ENCODE peak calls at places on chromosome 1, in nine cellular contexts. Y is Peyer's patch, G is ascending aorta, K is epithelial cell of prostate, Q is thoracic aorta, A is neural progenitor cell, F is kidney, V is fibroblast of lung, O is A549. Z is an unnamed sample.

GRCh38 chr1:229094476-229095311 is 176.2 kb upstream of the RAB4A start:
- DNase-seq in Q (no peak), O (no peak), K (no peak), F (no peak), G (no peak), V (no peak), A (no peak), Y (no peak), Z (peak; percentile 41)

GRCh38 chr1:57063427-57063826 is 97.6 kb upstream of the C8B start:
- DNase-seq in F (no peak), K (no peak), O (no peak), G (no peak), V (no peak), Y (no peak), Q (no peak), A (no peak), Z (no peak)

GRCh38 chr1:234691567-234691966 is 81.6 kb upstream of the IRF2BP2 start:
- DNase-seq in Y (no peak), A (no peak), Q (no peak), O (peak; percentile 45), V (peak; percentile 36), G (no peak), F (no peak), K (no peak), Z (peak; percentile 44)

GRCh38 chr1:235892734-235893413 is 26.2 kb upstream of the LYST start:
- DNase-seq in A (no peak), Q (no peak), K (no peak), O (no peak), G (no peak), F (no peak), V (no peak), Y (no peak), Z (no peak)

GRCh38 chr1:86552376-86552775 is 5.5 kb downstream of the CLCA4 start:
- DNase-seq in Y (no peak), G (no peak), V (no peak), O (no peak), K (no peak), A (no peak), Q (no peak), F (peak; percentile 61), Z (no peak)

GRCh38 chr1:119732465-119733168 is 20.9 kb downstream of the PHGDH start:
- DNase-seq in Y (no peak), A (no peak), K (no peak), F (no peak), V (no peak), G (no peak), O (no peak), Q (no peak), Z (no peak)

GRCh38 chr1:202616355-202616910 is 93.8 kb downstream of the SYT2 start:
- DNase-seq in A (no peak), O (no peak), V (no peak), F (no peak), Q (no peak), K (no peak), Y (no peak), G (no peak), Z (no peak)

GRCh38 chr1:83846138-83846537 is 152.8 kb downstream of the TTLL7 start:
- DNase-seq in V (no peak), O (no peak), Y (no peak), K (no peak), G (no peak), F (no peak), Q (no peak), A (peak; percentile 12), Z (no peak)

GRCh38 chr1:199056721-199057120 is 417.9 kb downstream of the PTPRC start:
- DNase-seq in K (no peak), F (no peak), Y (no peak), A (no peak), Q (no peak), V (no peak), O (no peak), G (no peak), Z (no peak)

GRCh38 chr1:27556781-27557595 is 47.0 kb downstream of the AHDC1 start:
- DNase-seq in Q (peak; percentile 91), K (no peak), O (peak; percentile 95), V (peak; percentile 95), G (peak; percentile 85), Y (peak; percentile 70), F (peak; percentile 99), A (peak; percentile 88), Z (peak; percentile 95)

GRCh38 chr1:75198163-75198562 is 64.0 kb downstream of the LHX8 start:
- DNase-seq in A (no peak), V (no peak), Q (no peak), F (no peak), Y (no peak), G (no peak), O (no peak), K (no peak), Z (no peak)

GRCh38 chr1:216723274-216723780 is at the start of gene ESRRG:
- DNase-seq in O (no peak), G (no peak), Y (no peak), V (no peak), A (peak; percentile 79), Q (no peak), F (peak; percentile 84), K (no peak), Z (peak; percentile 5)

GRCh38 chr1:99675292-99675691 is 29.4 kb downstream of the PALMD start:
- DNase-seq in Q (no peak), Y (no peak), G (no peak), K (no peak), O (no peak), V (no peak), A (no peak), F (no peak), Z (no peak)

GRCh38 chr1:59701376-59701775 is 113.4 kb upstream of the HOOK1 start:
- DNase-seq in Y (no peak), F (no peak), V (peak; percentile 46), Q (no peak), A (no peak), O (no peak), K (no peak), G (no peak), Z (no peak)

GRCh38 chr1:59645893-59646292 is 168.9 kb upstream of the HOOK1 start:
- DNase-seq in F (no peak), Y (no peak), V (peak; percentile 72), O (no peak), A (no peak), K (no peak), G (no peak), Q (no peak), Z (no peak)

GRCh38 chr1:162873671-162874666 is 13.0 kb upstream of the CCDC190 start:
- DNase-seq in V (peak; percentile 69), O (peak; percentile 4), F (no peak), A (no peak), K (no peak), G (no peak), Y (no peak), Q (no peak), Z (no peak)

GRCh38 chr1:237864338-237865244 is 26.1 kb downstream of the ZP4 start:
- DNase-seq in Y (no peak), A (peak; percentile 83), K (no peak), F (peak; percentile 92), G (peak; percentile 16), O (peak; percentile 39), V (peak; percentile 49), Q (peak; percentile 16), Z (peak; percentile 38)

GRCh38 chr1:81920245-81920740 is 119.6 kb downstream of the ADGRL2 start:
- DNase-seq in A (peak; percentile 80), Q (no peak), V (peak; percentile 78), K (no peak), G (no peak), F (peak; percentile 58), Y (no peak), O (no peak), Z (no peak)

GRCh38 chr1:43531906-43532584 is 1.4 kb downstream of the PTPRF start:
- DNase-seq in O (no peak), A (peak; percentile 48), F (no peak), Q (no peak), K (no peak), G (no peak), Y (no peak), V (no peak), Z (no peak)

DNA sequence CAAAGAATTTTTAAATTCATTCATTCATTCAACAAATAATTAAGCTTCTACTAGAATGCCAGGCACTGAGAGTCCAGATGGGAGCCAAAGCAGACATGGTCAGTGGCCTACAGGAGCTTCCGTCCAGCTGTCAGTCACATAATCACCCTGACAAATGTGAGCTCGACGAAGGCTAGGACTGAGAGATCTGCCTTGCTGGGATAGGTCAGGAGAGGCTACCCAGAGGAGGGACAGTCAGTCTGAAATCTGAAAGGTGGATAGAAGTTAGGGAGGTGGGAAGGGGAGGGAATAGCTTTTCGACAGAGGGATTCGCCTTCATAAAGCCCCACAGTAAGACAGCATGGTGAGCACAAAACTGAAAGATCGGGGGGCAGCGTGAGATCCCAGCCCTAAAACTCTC is 8.3 kb downstream of the EPHX1 start:
- DNase-seq in Y (no peak), G (no peak), A (no peak), V (no peak), O (no peak), Q (no peak), K (no peak), F (no peak), Z (no peak)
- H3K27ac ChIP-seq in Y (no peak overlapping the region), G (peak overlapping the region; percentile 89), A (no peak overlapping the region), V (no peak overlapping the region), O (peak overlapping the region; percentile 99), Q (peak overlapping the region; percentile 97), K (no peak overlapping the region), F (peak overlapping the region; percentile 93), Z (peak overlapping the region; percentile 93)

GRCh38 chr1:240232548-240232947 is 140.9 kb downstream of the FMN2 start:
- DNase-seq in V (peak; percentile 50), Y (no peak), G (no peak), Q (no peak), F (no peak), K (no peak), O (no peak), A (no peak), Z (no peak)
- H3K27ac ChIP-seq in V (peak overlapping the region; percentile 29), Y (no peak overlapping the region), G (no peak overlapping the region), Q (no peak overlapping the region), F (no peak overlapping the region), K (no peak overlapping the region), O (no peak overlapping the region), A (no peak overlapping the region), Z (no peak overlapping the region)

GRCh38 chr1:58434181-58434580 is 112.3 kb downstream of the OMA1 start:
- DNase-seq in Q (no peak), Y (no peak), A (no peak), F (no peak), O (no peak), G (no peak), K (no peak), V (no peak), Z (no peak)
- H3K27ac ChIP-seq in Q (no peak overlapping the region), Y (no peak overlapping the region), A (no peak overlapping the region), F (no peak overlapping the region), O (no peak overlapping the region), G (no peak overlapping the region), K (no peak overlapping the region), V (no peak overlapping the region), Z (no peak overlapping the region)

DNA sequence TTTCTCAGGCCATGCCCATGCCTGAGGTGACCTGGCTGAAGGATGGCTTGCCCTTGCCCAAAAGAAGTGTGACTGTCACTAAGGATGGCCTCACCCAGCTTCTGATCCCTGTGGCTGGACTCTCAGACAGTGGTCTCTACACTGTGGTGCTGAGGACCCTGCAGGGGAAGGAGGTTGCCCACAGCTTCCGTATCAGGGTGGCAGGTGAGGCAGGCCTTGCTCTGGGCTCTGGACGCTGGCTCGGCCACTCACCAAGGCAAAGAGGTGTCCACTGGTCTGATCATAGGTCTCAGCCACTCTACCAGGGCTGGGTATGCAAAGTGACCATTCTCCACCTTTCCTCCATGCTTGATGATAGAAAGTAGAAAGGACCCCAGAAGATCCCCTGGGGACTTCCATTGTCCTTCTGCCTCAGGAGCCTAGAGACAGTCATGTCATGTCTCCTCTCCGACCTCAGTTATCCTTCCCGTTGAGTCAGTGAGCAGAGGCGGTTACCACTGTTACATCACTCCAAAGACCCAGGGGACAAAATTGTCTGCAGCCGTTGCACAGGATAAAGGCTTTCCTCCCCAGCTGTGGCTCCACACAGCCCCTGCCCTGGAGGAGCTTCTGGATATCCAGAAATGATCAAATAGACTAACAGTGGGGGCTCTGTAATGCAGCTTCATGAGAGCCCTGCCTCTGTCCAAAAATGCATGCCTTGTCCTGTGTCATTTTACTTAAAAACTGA is 34.2 kb downstream of the IGFN1 start:
- DNase-seq in V (no peak), F (peak; percentile 30), Q (no peak), K (no peak), A (no peak), Y (no peak), G (no peak), O (no peak), Z (no peak)
- H3K27ac ChIP-seq in V (no peak overlapping the region), F (no peak overlapping the region), Q (no peak overlapping the region), K (no peak overlapping the region), A (no peak overlapping the region), Y (no peak overlapping the region), G (no peak overlapping the region), O (no peak overlapping the region), Z (no peak overlapping the region)